ENCODE peak calls at places on chromosomes 2 and 18, in five cellular contexts. W is CD8-positive, alpha-beta T cell; I is RWPE1; F is foreskin fibroblast; Y is cardiac muscle cell. J is an unnamed sample.

GRCh38 chr2:217950401-217950871 is 52.4 kb downstream of the TNS1 start:
- DNase-seq in F (no peak), W (no peak), I (no peak), Y (no peak), J (no peak)

GRCh38 chr2:168494190-168494711 is 38.2 kb downstream of the CERS6 start:
- DNase-seq in Y (no peak), W (no peak), I (no peak), F (peak), J (no peak)

GRCh38 chr2:97992836-97993825 is 2.6 kb downstream of the TMEM131 start:
- DNase-seq in Y (no peak), W (no peak), I (peak), F (peak), J (no peak)

GRCh38 chr2:181313845-181314244 is 143.3 kb upstream of the ITGA4 start:
- DNase-seq in I (no peak), F (no peak), W (no peak), Y (no peak), J (no peak)

GRCh38 chr2:84306361-84306760 is 152.7 kb downstream of the SUCLG1 start:
- DNase-seq in I (no peak), W (no peak), F (no peak), Y (no peak), J (no peak)

GRCh38 chr18:3207565-3207964 is 12.2 kb downstream of the MYOM1 start:
- DNase-seq in Y (no peak), W (no peak), F (peak), I (peak), J (no peak)

GRCh38 chr2:2057125-2057721 is 273.9 kb downstream of the MYT1L start:
- DNase-seq in Y (no peak), W (peak), F (no peak), I (no peak), J (no peak)

GRCh38 chr18:2148823-2149222 is 422.5 kb downstream of the METTL4 start:
- DNase-seq in Y (no peak), I (no peak), F (no peak), W (no peak), J (no peak)

GRCh38 chr2:159084395-159085370 is 116.2 kb downstream of the TANC1 start:
- DNase-seq in W (no peak), I (no peak), Y (no peak), F (no peak), J (no peak)

GRCh38 chr2:54638103-54638502 is 85.4 kb upstream of the EML6 start:
- DNase-seq in Y (no peak), I (no peak), W (no peak), F (no peak), J (no peak)

GRCh38 chr18:25283769-25284168 is 68.2 kb downstream of the ZNF521 start:
- DNase-seq in Y (no peak), I (no peak), F (no peak), W (no peak), J (no peak)

GRCh38 chr18:77366067-77366724 is 116.5 kb downstream of the GALR1 start:
- DNase-seq in F (no peak), I (no peak), Y (no peak), W (no peak), J (no peak)

GRCh38 chr2:235300368-235301201 is 193.3 kb upstream of the AGAP1 start:
- DNase-seq in I (no peak), F (peak), Y (no peak), W (no peak), J (no peak)

GRCh38 chr2:128279786-128280701 is 38.6 kb downstream of the HS6ST1 start:
- DNase-seq in Y (no peak), I (no peak), F (no peak), W (no peak), J (peak)

GRCh38 chr2:147862859-147863516 is 18.2 kb downstream of the ACVR2A start:
- DNase-seq in F (no peak), I (no peak), Y (no peak), W (no peak), J (no peak)

GRCh38 chr2:12008425-12009061 is 262.1 kb downstream of the LPIN1 start:
- DNase-seq in Y (no peak), F (peak), W (no peak), I (peak), J (no peak)

GRCh38 chr2:236366406-236366805 is 102.2 kb upstream of the ASB18 start:
- DNase-seq in I (no peak), Y (no peak), W (no peak), F (no peak), J (no peak)

GRCh38 chr2:28447943-28448737 is 47.7 kb upstream of the PLB1 start:
- DNase-seq in Y (no peak), F (peak), W (no peak), I (peak), J (no peak)

GRCh38 chr2:238515411-238515810 is 88.7 kb downstream of the ASB1 start:
- DNase-seq in W (no peak), I (no peak), F (no peak), Y (no peak), J (no peak)

GRCh38 chr18:54947115-54947514 is 12.1 kb downstream of the CCDC68 start:
- DNase-seq in F (peak), Y (no peak), W (no peak), I (no peak), J (no peak)

GRCh38 chr2:127255146-127255545 is 35.0 kb upstream of the CYP27C1 start:
- DNase-seq in F (no peak), W (no peak), I (no peak), Y (no peak), J (no peak)

GRCh38 chr2:218219934-218220333 is 2.9 kb downstream of the ARPC2 start:
- DNase-seq in I (no peak), W (no peak), Y (no peak), F (no peak), J (no peak)

GRCh38 chr2:143399679-143400078 is 270.5 kb downstream of the ARHGAP15 start:
- DNase-seq in F (peak), I (peak), Y (no peak), W (no peak), J (no peak)

GRCh38 chr2:50649626-50650397 is 382.1 kb downstream of the NRXN1 start:
- DNase-seq in Y (no peak), W (no peak), I (peak), F (peak), J (no peak)

GRCh38 chr2:8567469-8568108 is 114.3 kb upstream of the ID2 start:
- DNase-seq in Y (no peak), I (no peak), W (no peak), F (no peak), J (peak)

GRCh38 chr2:125560855-125561254 is 1095.1 kb upstream of the GYPC start:
- DNase-seq in Y (no peak), W (no peak), I (no peak), F (no peak), J (no peak)

GRCh38 chr2:166628478-166629136 is 134.6 kb upstream of the SCN7A start:
- DNase-seq in I (no peak), W (no peak), Y (no peak), F (no peak), J (no peak)

GRCh38 chr2:45192991-45193390 is 183.7 kb upstream of the SIX2 start:
- DNase-seq in I (no peak), Y (no peak), F (no peak), W (no peak), J (no peak)
- TF ChIP-seq CTCF in I (no peak), Y (no peak), F (no peak), W (no peak), J (no peak)

DNA sequence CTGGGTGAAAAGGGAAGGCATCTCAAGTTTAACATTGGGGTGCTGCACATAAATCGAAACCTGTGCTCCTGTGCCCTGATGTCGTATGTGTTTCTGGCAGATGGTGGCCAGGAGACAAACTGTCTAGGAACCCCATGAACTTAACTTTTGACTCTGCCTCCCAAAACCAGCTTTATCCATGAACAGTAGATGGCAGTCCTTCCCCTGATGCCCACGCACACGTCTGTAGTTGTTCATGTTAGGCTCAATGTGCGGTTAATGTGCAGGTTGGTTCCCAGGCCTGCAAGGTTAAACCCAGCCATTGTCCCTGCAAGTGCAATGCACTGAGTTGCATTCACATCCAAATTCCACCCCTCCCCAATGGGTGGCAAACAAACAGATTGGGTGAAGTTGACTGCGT is 44.1 kb upstream of the SIX3 start:
- DNase-seq in F (no peak), I (no peak), Y (no peak), W (no peak), J (no peak)
- TF ChIP-seq CTCF in F (no peak), I (no peak), Y (no peak), W (no peak), J (peak)

DNA sequence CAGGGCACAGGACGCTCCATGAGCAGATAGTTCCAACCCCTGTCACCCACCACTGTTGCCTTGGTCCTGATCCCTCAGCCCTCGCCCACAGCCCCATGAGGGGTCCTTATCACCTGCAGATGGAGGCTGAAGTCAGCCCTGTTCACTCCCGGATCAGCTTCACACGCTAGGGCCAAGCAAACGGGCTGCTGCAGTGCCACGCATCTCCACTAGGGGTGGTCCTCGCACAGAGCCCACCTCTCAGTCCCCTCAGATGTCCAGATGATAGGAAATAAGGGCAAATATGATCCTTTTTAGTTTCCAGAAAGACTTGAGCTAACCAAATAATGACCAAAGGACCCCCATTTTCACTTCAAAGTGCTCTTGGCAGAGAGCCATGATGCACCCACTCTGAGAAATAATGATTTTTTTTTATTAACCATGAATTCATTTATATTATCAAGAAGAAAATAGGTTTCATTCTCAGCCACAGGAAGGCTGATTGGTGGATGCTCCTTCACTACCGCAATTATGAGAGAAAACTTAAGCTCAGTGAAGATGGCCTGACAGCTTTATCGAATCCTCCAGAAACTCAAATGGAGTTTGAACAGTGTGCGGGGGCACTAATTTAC is 71.9 kb upstream of the KLHL29 start:
- DNase-seq in W (peak), Y (peak), I (peak), F (peak), J (no peak)
- TF ChIP-seq CTCF in W (peak), Y (peak), I (peak), F (peak), J (peak)

DNA sequence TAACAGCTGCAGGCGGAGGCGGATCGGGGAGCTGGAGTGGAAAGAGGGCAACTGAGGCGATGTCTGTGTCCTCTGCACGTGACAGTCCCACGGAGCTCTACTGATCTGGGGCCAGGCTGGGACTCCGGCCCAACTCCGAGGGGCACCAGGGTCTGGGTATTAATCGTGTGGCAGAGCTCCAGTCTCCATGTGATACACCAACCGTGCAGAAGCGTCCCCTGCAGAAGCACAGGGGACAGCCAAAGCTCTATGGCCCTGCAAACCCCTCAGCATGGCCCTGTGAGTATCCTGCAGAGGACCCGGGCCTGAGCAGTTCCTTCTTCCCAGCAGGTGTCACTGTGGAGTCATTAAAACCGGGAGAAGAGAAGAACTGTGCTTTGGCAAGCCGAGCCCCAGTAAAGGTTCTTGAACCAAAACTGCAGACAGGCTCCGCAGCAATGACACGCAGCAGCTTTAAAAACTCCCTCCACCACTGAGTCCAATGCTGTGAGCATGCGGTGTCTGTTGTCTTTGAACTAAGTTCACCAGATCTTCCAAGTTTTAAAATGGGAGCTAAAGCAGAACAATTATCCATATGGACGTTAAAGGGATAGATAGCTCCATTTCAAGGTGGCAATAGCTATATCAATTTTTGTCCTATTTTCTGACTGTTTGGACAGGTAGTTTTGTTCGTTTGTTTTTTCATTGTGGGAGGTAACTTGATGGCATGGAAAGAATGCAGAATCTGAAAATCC is 79.4 kb downstream of the TMEM182 start:
- DNase-seq in W (no peak), Y (peak), I (no peak), F (peak), J (no peak)
- TF ChIP-seq CTCF in W (no peak), Y (peak), I (no peak), F (peak), J (peak)

DNA sequence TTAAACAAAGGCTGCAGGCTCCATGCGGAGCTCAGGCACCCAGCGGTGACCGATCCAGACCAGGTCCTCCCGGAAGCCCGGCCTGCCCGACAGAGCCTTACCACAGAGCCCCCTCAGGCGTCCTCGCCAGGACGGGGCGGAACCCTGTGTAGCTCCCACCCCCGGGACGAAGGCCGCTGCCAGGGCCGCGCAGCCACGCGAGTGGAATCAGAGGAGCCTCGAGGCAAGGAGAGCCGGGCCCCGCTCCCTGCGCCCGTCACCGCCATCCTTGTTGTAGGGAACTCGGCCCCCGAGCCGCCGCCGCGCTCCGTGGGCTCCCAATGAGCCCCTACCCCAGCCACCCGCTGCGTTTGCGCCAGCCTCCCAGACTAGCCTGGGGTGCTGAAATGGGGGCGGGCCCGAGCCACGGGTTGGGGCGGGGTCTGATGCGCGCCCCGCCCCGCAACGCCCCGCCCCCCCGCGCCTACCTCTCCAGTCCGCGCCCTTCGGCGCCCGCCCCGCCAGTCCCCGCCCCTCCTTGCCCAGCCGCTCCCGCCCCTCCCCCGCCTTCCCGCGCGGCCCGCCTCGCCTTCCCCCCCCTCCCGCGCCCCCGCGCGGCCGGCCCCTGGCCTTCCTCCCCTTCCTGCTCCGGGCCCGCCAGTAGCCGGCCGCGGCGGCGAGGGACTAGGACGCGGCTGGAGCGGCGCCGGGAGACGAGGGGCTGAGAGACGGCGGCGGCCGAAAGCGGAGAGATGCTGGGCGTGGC is at the start of gene LIMS1:
- DNase-seq in F (peak), Y (peak), W (peak), I (peak), J (peak)
- TF ChIP-seq CTCF in F (no peak), Y (no peak), W (no peak), I (no peak), J (peak)

DNA sequence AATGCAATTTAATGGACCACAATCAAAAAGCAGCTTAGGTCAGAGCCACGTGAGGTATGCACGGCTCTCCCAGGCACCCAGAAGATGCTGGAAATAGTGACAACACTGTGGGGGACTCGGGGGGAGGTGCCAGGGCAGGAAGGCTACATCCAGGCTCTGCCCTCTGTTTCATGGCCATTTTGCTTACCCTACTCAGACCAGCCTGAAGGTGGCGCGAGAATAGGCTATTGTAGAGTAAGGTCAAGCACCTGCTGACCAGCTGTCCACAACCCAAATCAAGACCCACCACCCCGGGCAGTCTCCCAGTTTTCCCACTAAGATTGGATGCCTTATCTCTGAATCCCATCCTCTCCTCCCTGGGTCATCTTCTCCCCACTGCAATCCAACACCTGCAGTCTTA is 115.7 kb downstream of the VIT start:
- DNase-seq in Y (peak), F (no peak), W (no peak), I (no peak), J (no peak)
- TF ChIP-seq CTCF in Y (peak), F (peak), W (no peak), I (no peak), J (peak)

DNA sequence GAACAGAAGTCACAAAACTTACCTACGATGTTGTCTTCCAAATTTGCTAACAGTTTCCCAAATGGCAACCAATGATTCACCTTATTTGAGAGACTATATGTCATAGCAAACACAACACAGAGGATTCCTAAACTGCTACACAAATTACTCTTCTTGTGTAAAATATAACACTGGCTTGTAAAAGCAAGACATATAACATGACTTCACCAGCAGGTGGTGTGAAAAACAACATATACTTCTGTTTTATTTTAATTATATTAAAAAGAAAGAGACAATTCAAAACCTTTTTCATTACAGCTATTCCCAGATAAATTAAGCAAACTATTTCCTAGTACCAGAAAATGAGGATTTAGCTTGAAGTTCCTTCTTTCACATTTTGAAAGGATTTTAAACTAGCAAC is 62.2 kb downstream of the SCN3A start:
- DNase-seq in W (no peak), Y (no peak), F (peak), I (no peak), J (no peak)
- TF ChIP-seq CTCF in W (no peak), Y (no peak), F (no peak), I (no peak), J (peak)

GRCh38 chr2:133586978-133587377 is 18.7 kb upstream of the NCKAP5 start:
- DNase-seq in I (peak), Y (no peak), F (no peak), W (no peak), J (no peak)

GRCh38 chr2:133576714-133577113 is 8.5 kb upstream of the NCKAP5 start:
- DNase-seq in F (no peak), W (no peak), Y (no peak), I (peak), J (no peak)

GRCh38 chr2:133579295-133579694 is 11.0 kb upstream of the NCKAP5 start:
- DNase-seq in W (no peak), F (peak), I (peak), Y (no peak), J (no peak)

GRCh38 chr2:133581027-133581760 is 12.9 kb upstream of the NCKAP5 start:
- DNase-seq in W (no peak), Y (no peak), I (no peak), F (no peak), J (no peak)
- TF ChIP-seq CTCF in W (no peak), Y (no peak), I (no peak), F (no peak), J (no peak)

DNA sequence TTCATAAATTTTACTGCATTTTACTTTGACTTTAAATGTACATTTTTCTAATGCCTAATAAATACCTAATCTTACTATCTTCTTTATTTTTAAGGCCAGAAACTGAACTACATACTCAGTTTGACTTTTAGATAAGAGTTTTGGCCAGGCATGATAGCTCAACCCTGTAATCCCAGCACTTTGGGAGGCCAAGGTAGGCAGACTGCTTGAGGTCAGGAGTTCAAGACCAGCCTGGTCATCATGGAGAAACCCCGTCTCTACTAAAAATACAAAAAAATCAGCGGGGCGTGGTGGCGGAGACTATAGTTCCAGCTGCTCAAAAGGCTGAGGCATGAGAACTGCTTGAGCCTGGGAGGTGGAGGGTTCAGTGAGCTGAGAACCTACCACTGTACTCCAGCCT is 9.1 kb downstream of the ATF2 start:
- DNase-seq in F (no peak), I (no peak), W (no peak), Y (no peak), J (no peak)
- TF ChIP-seq CTCF in F (no peak), I (no peak), W (no peak), Y (no peak), J (no peak)